ENCODE peak calls at places on chromosomes 5 and 9, in four cellular contexts. R is stimulated activated CD4-positive, alpha-beta T cell treated with anti-CD3 and anti-CD28 coated beads, Interleukin-4, amount 100 ng/mL, for 1 hour; X is NAMALWA; E is HS-27A. M is an unnamed sample.

GRCh38 chr9:97972753-97973152 is 10.4 kb upstream of the ANP32B start:
- DNase-seq in R (no peak), X (no peak), E (no peak), M (no peak)

GRCh38 chr9:98989036-98990000 is 45.6 kb downstream of the COL15A1 start:
- DNase-seq in R (no peak), X (peak; percentile 15), E (peak; percentile 97), M (peak; percentile 72)

GRCh38 chr9:93305497-93306020 is 121.6 kb downstream of the WNK2 start:
- DNase-seq in R (no peak), X (no peak), E (no peak), M (no peak)

GRCh38 chr9:23707249-23707648 is 118.8 kb downstream of the ELAVL2 start:
- DNase-seq in R (no peak), X (no peak), E (no peak), M (no peak)

GRCh38 chr5:50666261-50667078 is at the start of gene PARP8:
- DNase-seq in R (peak; percentile 42), X (peak; percentile 60), E (no peak), M (peak; percentile 85)

GRCh38 chr9:6567140-6567591 is 78.4 kb downstream of the GLDC start:
- DNase-seq in R (peak; percentile 19), X (no peak), E (peak; percentile 63), M (peak; percentile 52)

GRCh38 chr5:132477784-132478497 is 12.6 kb downstream of the IRF1 start:
- DNase-seq in R (no peak), X (peak; percentile 37), E (no peak), M (no peak)

GRCh38 chr9:96217756-96218693 is 84.0 kb downstream of the HSD17B3 start:
- DNase-seq in R (peak; percentile 82), X (peak; percentile 77), E (peak; percentile 22), M (peak; percentile 75)

GRCh38 chr5:26543987-26544386 is 494.4 kb downstream of the CDH9 start:
- DNase-seq in R (no peak), X (no peak), E (no peak), M (no peak)

M was measured in MV-4-11.